ENCODE peak calls at places on chromosomes 11 and 22, in four cellular contexts. S is thyroid gland, B is mammary epithelial cell, L is transverse colon. C is an unnamed sample.

GRCh38 chr22:50506611-50507420 is 686 bp downstream of the LMF2 start:
- DNase-seq in L (no peak), S (peak; percentile 39), B (peak; percentile 27), C (no peak)

GRCh38 chr11:113477321-113477720 is 2.1 kb upstream of the DRD2 start:
- DNase-seq in L (no peak), S (no peak), B (no peak), C (no peak)

GRCh38 chr22:18071968-18072310 is 5.9 kb upstream of the PEX26 start:
- DNase-seq in L (no peak), B (no peak), S (no peak), C (no peak)

GRCh38 chr11:74332272-74332671 is 20.8 kb upstream of the P4HA3 start:
- DNase-seq in B (no peak), S (no peak), L (no peak), C (no peak)

GRCh38 chr22:30801695-30802094 is 107.0 kb downstream of the OSBP2 start:
- DNase-seq in L (no peak), S (no peak), B (no peak), C (no peak)

GRCh38 chr11:114447892-114448291 is 8.6 kb downstream of the REXO2 start:
- DNase-seq in B (no peak), L (no peak), S (no peak), C (no peak)

GRCh38 chr22:23154461-23154860 is 9.2 kb downstream of the RAB36 start:
- DNase-seq in L (no peak), B (no peak), S (no peak), C (no peak)

GRCh38 chr11:796565-797299 is 1.3 kb downstream of the SLC25A22 start:
- DNase-seq in S (no peak), L (peak; percentile 37), B (no peak), C (no peak)

GRCh38 chr11:114296190-114296978 is at the start of gene NNMT:
- DNase-seq in B (peak; percentile 89), S (peak; percentile 25), L (peak; percentile 31), C (no peak)

GRCh38 chr22:28674121-28674563 is 5.5 kb downstream of the TTC28 start:
- DNase-seq in S (no peak), B (peak; percentile 68), L (no peak), C (no peak)

GRCh38 chr11:73652046-73652730 is 5.8 kb downstream of the PLEKHB1 start:
- DNase-seq in B (peak; percentile 75), S (no peak), L (peak; percentile 14), C (peak; percentile 84)

GRCh38 chr11:92955900-92956299 is 13.6 kb upstream of the MTNR1B start:
- DNase-seq in B (peak; percentile 94), S (no peak), L (no peak), C (no peak)

GRCh38 chr11:3840289-3840869 is 380 bp downstream of the RHOG start:
- DNase-seq in S (no peak), B (no peak), L (peak; percentile 27), C (peak; percentile 63)

GRCh38 chr11:127412722-127413121 is 412.2 kb upstream of the KIRREL3 start:
- DNase-seq in L (no peak), S (no peak), B (no peak), C (no peak)

GRCh38 chr11:6817668-6818067 is 18.2 kb upstream of the OR6A2 start:
- DNase-seq in L (no peak), S (no peak), B (no peak), C (no peak)

GRCh38 chr22:43092085-43092484 is 2.9 kb upstream of the TTLL1 start:
- DNase-seq in S (no peak), L (no peak), B (no peak), C (no peak)

GRCh38 chr22:24153353-24153752 is 27.9 kb upstream of the SUSD2 start:
- DNase-seq in L (peak; percentile 39), B (no peak), S (peak; percentile 60), C (no peak)

GRCh38 chr11:12706531-12707499 is 32.6 kb downstream of the TEAD1 start:
- DNase-seq in L (peak; percentile 51), B (no peak), S (no peak), C (no peak)

GRCh38 chr22:48432721-48433518 is 1394.8 kb downstream of the BRD1 start:
- DNase-seq in L (no peak), S (no peak), B (no peak), C (no peak)

GRCh38 chr11:90468923-90469322 is 246.1 kb upstream of the CHORDC1 start:
- DNase-seq in L (no peak), B (peak; percentile 76), S (no peak), C (no peak)

GRCh38 chr22:20319745-20320658 is at the start of gene DGCR6L:
- DNase-seq in B (peak; percentile 94), S (peak; percentile 95), L (peak; percentile 98), C (peak; percentile 96)

GRCh38 chr22:20434264-20434751 is 3.3 kb downstream of the SCARF2 start:
- DNase-seq in S (no peak), B (no peak), L (no peak), C (no peak)

GRCh38 chr11:113587318-113587739 is 112.1 kb upstream of the DRD2 start:
- DNase-seq in B (peak; percentile 50), S (no peak), L (no peak), C (no peak)

GRCh38 chr11:109096266-109096665 is 325.7 kb upstream of the C11orf87 start:
- DNase-seq in S (no peak), L (no peak), B (no peak), C (no peak)

GRCh38 chr11:45333506-45333971 is 47.4 kb upstream of the SYT13 start:
- DNase-seq in L (peak; percentile 28), B (no peak), S (peak; percentile 10), C (no peak)

GRCh38 chr11:115502636-115503082 is 1.6 kb downstream of the CADM1 start:
- DNase-seq in B (no peak), S (no peak), L (no peak), C (no peak)

GRCh38 chr11:125935629-125936199 is 10.1 kb upstream of the VSIG10L2 start:
- DNase-seq in L (no peak), S (no peak), B (no peak), C (no peak)

GRCh38 chr11:112216591-112217105 is 9.6 kb upstream of the PTS start:
- DNase-seq in B (no peak), S (no peak), L (no peak), C (no peak)

GRCh38 chr11:16926868-16927267 is 87.3 kb downstream of the PLEKHA7 start:
- DNase-seq in L (no peak), B (no peak), S (no peak), C (no peak)

GRCh38 chr11:67354314-67355022 is 1.1 kb upstream of the POLD4 start:
- DNase-seq in L (peak; percentile 90), B (peak; percentile 93), S (peak; percentile 26), C (no peak)
- H3K4me1 ChIP-seq in L (peaks cover 61% of the 10 kb centered on the region), B (peaks cover 62% of the 10 kb centered on the region), S (peaks cover 25% of the 10 kb centered on the region), C (peaks cover 22% of the 10 kb centered on the region)

GRCh38 chr22:46379301-46379930 is 43.9 kb downstream of the TRMU start:
- DNase-seq in S (no peak), B (no peak), L (no peak), C (no peak)

GRCh38 chr22:46380581-46380980 is 45.1 kb downstream of the TRMU start:
- DNase-seq in L (no peak), B (no peak), S (no peak), C (no peak)

GRCh38 chr22:46378499-46379300 is 43.2 kb downstream of the TRMU start:
- DNase-seq in L (no peak), S (peak; percentile 51), B (no peak), C (no peak)

GRCh38 chr22:46381142-46381541 is 45.6 kb downstream of the TRMU start:
- DNase-seq in B (peak; percentile 15), S (no peak), L (no peak), C (no peak)

GRCh38 chr22:46380069-46380468 is 44.6 kb downstream of the TRMU start:
- DNase-seq in B (no peak), S (no peak), L (no peak), C (no peak)
- H3K4me1 ChIP-seq in B (peaks cover 9% of the 10 kb centered on the region), S (peaks cover 24% of the 10 kb centered on the region), L (peaks cover 30% of the 10 kb centered on the region), C (peaks cover 34% of the 10 kb centered on the region)

GRCh38 chr11:133945087-133945974 is 11.4 kb downstream of the IGSF9B start:
- DNase-seq in S (no peak), L (no peak), B (peak; percentile 14), C (no peak)
- H3K4me1 ChIP-seq in S (peaks cover under 1% of the 10 kb centered on the region), L (peaks cover 4% of the 10 kb centered on the region), B (peaks cover 20% of the 10 kb centered on the region), C (peaks cover 42% of the 10 kb centered on the region)

GRCh38 chr11:100687032-100687629 is at the start of gene ARHGAP42:
- DNase-seq in B (peak; percentile 68), L (peak; percentile 77), S (peak; percentile 78), C (peak; percentile 46)
- H3K4me1 ChIP-seq in B (peaks cover 33% of the 10 kb centered on the region), L (peaks cover 11% of the 10 kb centered on the region), S (peaks cover under 1% of the 10 kb centered on the region), C (peaks cover 10% of the 10 kb centered on the region)

GRCh38 chr11:123195182-123196059 is at the start of gene CLMP:
- DNase-seq in S (peak; percentile 48), B (peak; percentile 58), L (peak; percentile 53), C (no peak)
- H3K4me1 ChIP-seq in S (no peaks in the 10 kb centered on the region), B (peaks cover 52% of the 10 kb centered on the region), L (peaks cover 13% of the 10 kb centered on the region), C (peaks cover 18% of the 10 kb centered on the region)

GRCh38 chr11:62505784-62506145 is 40.8 kb downstream of the AHNAK start:
- DNase-seq in L (no peak), B (no peak), S (no peak), C (no peak)

GRCh38 chr11:62506413-62506940 is 40.1 kb downstream of the AHNAK start:
- DNase-seq in L (no peak), B (no peak), S (no peak), C (no peak)

GRCh38 chr11:62507023-62507422 is 39.6 kb downstream of the AHNAK start:
- DNase-seq in B (no peak), S (no peak), L (no peak), C (no peak)

GRCh38 chr11:62504158-62504973 is 42.2 kb downstream of the AHNAK start:
- DNase-seq in L (no peak), S (peak; percentile 93), B (no peak), C (peak; percentile 27)

DNA sequence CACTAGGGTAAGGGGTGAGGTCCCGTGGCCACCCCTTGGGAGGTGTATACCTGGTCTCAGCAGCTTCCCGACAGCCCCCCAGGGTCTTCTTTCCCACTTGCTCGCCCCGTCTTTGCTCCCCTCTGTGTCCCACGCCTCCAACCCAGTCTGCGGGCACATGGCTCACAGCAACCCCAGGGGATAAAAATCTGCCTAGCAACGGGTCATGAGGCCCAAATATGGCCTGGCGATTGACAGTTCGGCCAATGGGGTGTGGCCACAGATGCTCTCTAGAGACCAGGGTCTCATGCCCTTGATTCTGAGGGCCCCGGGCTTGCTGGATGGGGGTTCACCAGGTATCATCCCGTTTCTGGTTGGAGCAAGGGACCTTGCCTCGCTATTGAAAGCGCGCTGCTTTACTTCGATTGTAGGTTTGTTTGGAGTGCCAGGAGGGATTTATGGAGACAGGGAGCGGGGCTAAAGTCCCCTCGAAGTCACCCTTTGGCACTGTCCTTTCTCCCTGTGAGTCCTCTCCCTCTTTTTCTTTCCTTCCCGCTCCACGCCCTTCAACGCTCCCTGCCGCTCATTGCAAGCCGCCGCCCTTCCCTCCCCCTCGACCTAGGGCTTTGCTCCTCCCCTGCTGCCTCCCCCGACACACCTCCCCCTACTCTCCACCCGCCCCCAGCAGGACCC is 41.4 kb downstream of the AHNAK start:
- DNase-seq in B (no peak), S (no peak), L (peak; percentile 78), C (peak; percentile 47)
- H3K4me1 ChIP-seq in B (peaks cover 17% of the 10 kb centered on the region), S (peaks cover 54% of the 10 kb centered on the region), L (peaks cover 69% of the 10 kb centered on the region), C (peaks cover 41% of the 10 kb centered on the region)

C was measured in neuronal stem cell.